ENCODE peak calls at places on chromosome 21, in six cellular contexts. P, A, J, Q, C and M are unnamed samples.

GRCh38 chr21:16423921-16424320 is 694.1 kb downstream of the USP25 start:
- DNase-seq in C (no peak), A (no peak), P (no peak), J (no peak), Q (no peak), M (no peak)

GRCh38 chr21:23130308-23130707 is 2132.1 kb downstream of the NCAM2 start:
- DNase-seq in A (no peak), C (no peak), J (no peak), Q (no peak), P (no peak), M (no peak)

GRCh38 chr21:28294046-28294445 is 698.6 kb downstream of the LTN1 start:
- DNase-seq in C (no peak), Q (peak), P (no peak), A (no peak), J (no peak), M (no peak)

GRCh38 chr21:43611598-43612369 is 47.5 kb downstream of the HSF2BP start:
- DNase-seq in Q (no peak), J (peak), P (no peak), A (peak), C (no peak), M (peak)

GRCh38 chr21:35508389-35508888 is 459.3 kb upstream of the RUNX1 start:
- DNase-seq in P (no peak), C (no peak), A (peak), J (peak), Q (peak), M (peak)

GRCh38 chr21:18711662-18712061 is 308.1 kb upstream of the TMPRSS15 start:
- DNase-seq in J (no peak), C (no peak), A (no peak), Q (no peak), P (no peak), M (no peak)

GRCh38 chr21:28160378-28160777 is 832.3 kb downstream of the LTN1 start:
- DNase-seq in A (no peak), Q (no peak), C (no peak), P (no peak), J (no peak), M (no peak)

GRCh38 chr21:45888361-45889009 is 93.1 kb upstream of the COL6A1 start:
- DNase-seq in J (no peak), P (peak), Q (no peak), A (no peak), C (no peak), M (peak)

GRCh38 chr21:25639167-25639921 is at the start of gene JAM2:
- DNase-seq in P (peak), A (peak), C (no peak), J (peak), Q (no peak), M (peak)

GRCh38 chr21:27201197-27201596 is 234.3 kb upstream of the ADAMTS5 start:
- DNase-seq in P (no peak), C (no peak), J (no peak), Q (no peak), A (no peak), M (no peak)

GRCh38 chr21:31879911-31880310 is 7.1 kb downstream of the HUNK start:
- DNase-seq in J (no peak), Q (no peak), A (no peak), C (no peak), P (no peak), M (no peak)